ENCODE peak calls at places on chromosomes 2 and 18, in nine cellular contexts. S, H, R, T, W, M, A, U and F are unnamed samples.

GRCh38 chr2:182728028-182728427 is 12.0 kb downstream of the DNAJC10 start:
- DNase-seq in U (no peak), S (no peak), M (no peak), T (no peak), A (no peak), R (no peak), W (no peak), H (no peak), F (no peak)

GRCh38 chr18:59565957-59566356 is 131.3 kb downstream of the CCBE1 start:
- DNase-seq in U (no peak), S (no peak), R (peak), W (no peak), H (no peak), A (no peak), T (no peak), M (no peak), F (no peak)

GRCh38 chr2:221124542-221125235 is 447.4 kb downstream of the EPHA4 start:
- DNase-seq in M (no peak), S (no peak), R (no peak), T (no peak), H (no peak), W (no peak), A (peak), U (no peak), F (no peak)

GRCh38 chr2:88281302-88282217 is 111.4 kb downstream of the THNSL2 start:
- DNase-seq in R (no peak), M (no peak), H (no peak), T (no peak), W (no peak), U (no peak), A (peak), S (no peak), F (peak)

GRCh38 chr2:122136071-122136470 is 380.6 kb downstream of the TSN start:
- DNase-seq in T (no peak), R (peak), M (no peak), S (no peak), H (no peak), A (peak), U (no peak), W (no peak), F (no peak)

GRCh38 chr2:42879116-42879705 is 86.8 kb upstream of the HAAO start:
- DNase-seq in R (no peak), S (no peak), T (no peak), M (no peak), W (no peak), U (no peak), A (no peak), H (no peak), F (peak)

GRCh38 chr18:31646332-31646822 is 38.0 kb downstream of the B4GALT6 start:
- DNase-seq in T (no peak), W (no peak), R (no peak), M (no peak), S (no peak), U (no peak), H (no peak), A (peak), F (no peak)

GRCh38 chr2:216221806-216222205 is 112.7 kb downstream of the XRCC5 start:
- DNase-seq in R (peak), A (peak), H (no peak), S (no peak), M (no peak), T (no peak), W (no peak), U (no peak), F (no peak)

GRCh38 chr18:5058768-5059539 is 138.1 kb downstream of the AKAIN1 start:
- DNase-seq in A (peak), R (no peak), S (no peak), T (no peak), W (peak), H (no peak), M (no peak), U (no peak), F (no peak)

GRCh38 chr18:47756364-47757016 is 174.0 kb downstream of the SMAD2 start:
- DNase-seq in A (peak), M (peak), H (peak), S (peak), T (peak), W (peak), U (peak), R (peak), F (no peak)

GRCh38 chr2:232592687-232593407 is 40.6 kb upstream of the EFHD1 start:
- DNase-seq in T (peak), A (no peak), U (peak), M (no peak), H (no peak), R (peak), W (no peak), S (no peak), F (no peak)

GRCh38 chr2:72198532-72199241 is 51.0 kb upstream of the CYP26B1 start:
- DNase-seq in A (no peak), T (no peak), S (no peak), W (no peak), M (no peak), R (peak), U (no peak), H (no peak), F (no peak)

GRCh38 chr2:72719416-72719815 is 106.4 kb downstream of the EXOC6B start:
- DNase-seq in U (no peak), M (no peak), R (peak), T (no peak), A (no peak), H (no peak), W (no peak), S (no peak), F (no peak)

GRCh38 chr2:193153576-193153975 is 958.8 kb upstream of the TMEFF2 start:
- DNase-seq in S (no peak), T (no peak), U (no peak), R (no peak), A (no peak), H (no peak), M (no peak), W (no peak), F (no peak)

GRCh38 chr2:123961576-123961975 is 63.5 kb upstream of the CNTNAP5 start:
- DNase-seq in M (no peak), W (no peak), H (no peak), T (no peak), R (no peak), A (no peak), U (no peak), S (no peak), F (no peak)

GRCh38 chr2:25431604-25432003 is 89.9 kb upstream of the DNMT3A start:
- DNase-seq in R (no peak), H (no peak), S (no peak), M (no peak), A (no peak), W (no peak), T (peak), U (no peak), F (no peak)

GRCh38 chr2:102436284-102436683 is 13.3 kb downstream of the IL18RAP start:
- DNase-seq in R (peak), M (no peak), A (no peak), U (no peak), H (no peak), T (no peak), W (no peak), S (no peak), F (no peak)

GRCh38 chr18:75173125-75173432 is 35.9 kb downstream of the PTGR3 start:
- DNase-seq in U (no peak), T (no peak), W (no peak), R (peak), M (no peak), S (no peak), A (peak), H (no peak), F (no peak)

GRCh38 chr2:97664636-97664970 is 759 bp upstream of the ACTR1B start:
- DNase-seq in A (no peak), U (no peak), H (no peak), R (no peak), M (no peak), T (peak), S (no peak), W (no peak), F (no peak)

GRCh38 chr2:177592945-177593344 is 200.4 kb downstream of the AGPS start:
- DNase-seq in U (no peak), A (no peak), T (no peak), M (no peak), H (no peak), W (no peak), R (no peak), S (no peak), F (no peak)

GRCh38 chr18:79947054-79947755 is 4.2 kb downstream of the SLC66A2 start:
- DNase-seq in R (peak), A (no peak), S (peak), W (no peak), T (peak), M (no peak), U (no peak), H (peak), F (peak)

GRCh38 chr2:144288428-144288827 is 231.5 kb downstream of the ZEB2 start:
- DNase-seq in H (no peak), T (no peak), W (no peak), A (no peak), R (peak), U (no peak), M (no peak), S (no peak), F (no peak)

GRCh38 chr2:26197516-26197915 is 24.6 kb downstream of the GAREM2 start:
- DNase-seq in W (no peak), R (no peak), H (no peak), T (no peak), U (no peak), S (no peak), A (no peak), M (no peak), F (no peak)

DNA sequence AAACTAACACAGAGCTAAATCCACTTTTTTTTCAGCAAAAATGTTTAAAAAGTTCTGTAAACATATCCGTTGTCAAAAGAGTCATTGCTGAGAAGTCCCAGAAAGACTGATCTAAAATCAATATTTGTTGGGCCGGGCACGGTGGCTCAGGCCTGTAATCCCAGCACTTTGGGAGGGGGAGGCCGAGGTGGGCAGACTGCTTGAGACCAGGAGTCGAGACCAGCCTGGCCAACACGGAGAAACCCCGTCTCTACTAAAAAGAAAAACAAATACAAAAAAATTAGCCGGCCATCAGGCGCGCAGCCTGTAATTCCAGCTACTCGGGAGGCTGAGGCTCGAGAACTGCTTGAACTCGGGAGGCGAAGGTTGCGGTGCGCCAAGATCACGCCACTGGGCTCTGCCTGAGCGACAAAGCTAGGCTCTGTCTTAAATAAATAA is 1.4 kb downstream of the OLA1 start:
- DNase-seq in M (no peak), U (no peak), H (no peak), T (no peak), A (no peak), W (no peak), S (no peak), R (no peak), F (no peak)
- H3K4me3 ChIP-seq in M (no peak), U (no peak), H (no peak), T (no peak), A (peak), W (no peak), S (peak), R (no peak), F (no peak)

DNA sequence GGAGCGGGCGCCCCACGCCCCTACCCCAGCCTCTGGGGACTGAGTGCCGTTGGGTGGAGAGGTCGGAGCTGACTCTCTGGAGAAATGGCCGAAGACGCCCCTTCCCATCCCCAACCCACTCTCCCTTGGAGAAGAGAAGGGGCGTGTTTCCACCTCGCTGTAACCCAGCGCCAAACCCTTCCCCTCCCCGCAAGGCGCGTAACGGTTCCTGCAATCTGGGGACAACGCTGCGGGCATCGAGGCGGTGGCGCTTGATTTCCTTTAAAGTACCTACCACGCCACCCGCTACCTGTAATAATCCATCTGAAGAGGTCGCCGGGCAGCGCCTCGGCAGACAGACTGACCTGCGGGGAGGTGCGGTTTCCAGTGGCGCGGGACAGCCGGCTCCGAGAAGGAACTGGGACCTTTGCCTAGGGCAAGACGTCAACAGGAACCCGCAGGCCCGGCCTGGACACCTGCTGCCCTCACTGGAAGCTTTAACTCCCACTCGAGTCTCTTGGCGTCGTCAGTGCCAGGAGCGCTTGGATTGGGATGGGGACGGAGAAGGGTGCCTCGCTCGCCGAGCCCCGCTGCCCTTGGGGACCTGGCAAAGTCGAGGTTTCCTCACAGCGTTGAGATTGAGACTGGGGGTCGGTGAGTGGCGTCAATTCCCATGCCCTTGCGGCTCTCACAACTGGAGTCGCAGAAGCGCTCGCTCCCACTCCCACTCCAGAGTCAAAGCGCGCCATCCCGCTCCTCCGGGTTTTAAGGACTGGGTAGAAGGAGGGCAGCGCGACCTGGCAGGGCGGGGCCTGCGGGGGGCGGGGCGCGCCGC is at the start of gene CYP1B1:
- DNase-seq in A (peak), M (peak), R (no peak), H (peak), W (peak), T (no peak), U (no peak), S (peak), F (no peak)
- TF ChIP-seq POLR2A in A (no peak), M (no peak), R (no peak), H (no peak), W (no peak), T (no peak), U (peak), S (no peak), F (no peak)

DNA sequence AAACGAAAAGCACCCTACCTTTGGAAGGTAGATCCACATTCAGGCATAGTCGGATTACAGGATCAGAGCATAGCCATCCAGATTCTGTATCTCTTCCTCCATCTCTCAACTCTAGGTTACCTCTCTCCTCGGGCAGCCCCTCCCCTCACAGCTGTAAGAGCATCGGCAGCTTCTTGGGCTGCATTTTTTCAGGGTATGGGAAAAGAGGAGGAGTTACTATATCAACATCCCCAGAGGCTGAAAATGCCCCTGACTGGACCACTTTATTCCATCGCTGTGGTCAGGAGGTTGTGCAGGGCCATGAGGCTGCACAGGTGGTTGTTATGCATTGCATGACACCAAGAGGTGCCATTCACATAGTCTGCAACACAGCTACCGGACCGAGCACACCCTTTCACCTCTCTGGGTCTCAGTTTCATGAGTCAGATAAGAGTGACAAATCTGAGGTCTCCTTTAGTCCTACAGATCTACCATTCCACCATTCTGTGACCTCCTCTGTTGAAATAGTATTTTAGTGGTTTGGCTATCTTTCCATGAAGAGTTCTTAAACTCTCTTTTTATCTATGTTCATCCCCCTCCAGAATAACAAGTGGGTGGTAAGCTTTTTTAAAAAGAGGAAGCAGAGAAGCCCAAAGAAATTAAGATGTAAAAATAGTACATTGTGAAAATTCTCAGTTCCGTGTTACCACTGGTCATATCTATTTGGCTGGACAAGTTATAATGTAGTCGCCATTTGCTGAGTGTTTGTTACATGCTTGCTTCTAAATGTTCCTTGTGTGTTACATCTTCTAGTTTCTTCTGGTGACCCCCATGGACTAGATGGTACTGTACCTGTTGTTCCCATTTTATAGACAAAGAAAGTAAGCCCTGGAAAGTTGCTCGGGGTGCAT is 56.6 kb upstream of the SLC1A4 start:
- DNase-seq in A (peak), T (no peak), R (no peak), S (no peak), U (no peak), M (no peak), W (no peak), H (no peak), F (no peak)
- H3K4me3 ChIP-seq in A (peak), T (no peak), R (no peak), S (no peak), U (no peak), M (no peak), W (no peak), H (no peak), F (no peak)

GRCh38 chr2:23687713-23688112 is 239.2 kb downstream of the ATAD2B start:
- DNase-seq in M (no peak), R (no peak), W (no peak), H (no peak), A (no peak), U (no peak), T (no peak), S (no peak), F (no peak)
- TF ChIP-seq POLR2A in M (no peak), R (no peak), W (no peak), H (no peak), A (no peak), U (no peak), T (no peak), S (no peak), F (no peak)

GRCh38 chr18:21194871-21195771 is 46.9 kb upstream of the GREB1L start:
- DNase-seq in M (no peak), W (no peak), T (no peak), U (no peak), S (no peak), R (peak), A (peak), H (no peak), F (no peak)
- H3K4me3 ChIP-seq in M (no peak), W (no peak), T (no peak), U (no peak), S (no peak), R (no peak), A (no peak), H (no peak), F (no peak)